ENCODE peak calls at places on chromosome 19, in seven cellular contexts. H is fibroblast of lung; M is left lung; F is small intestine; C is CD8-positive, alpha-beta T cell; J is kidney; A is IMR-90. R is an unnamed sample. For H3K4me1, the result is how much of the 10 kb centered on the place peaks cover.

GRCh38 chr19:10430505-10431253 is 10.3 kb downstream of the PDE4A start:
- DNase-seq in C (no peak), A (peak), J (peak), M (peak), F (no peak), H (peak), R (no peak)

GRCh38 chr19:1605236-1606137 is at the start of gene UQCR11:
- DNase-seq in C (peak), J (peak), A (peak), M (peak), F (peak), H (peak), R (peak)

GRCh38 chr19:46371371-46371901 is 24.5 kb downstream of the PPP5C start:
- DNase-seq in H (peak), F (no peak), J (peak), M (peak), C (no peak), A (peak), R (no peak)

GRCh38 chr19:35621708-35622107 is 7.1 kb upstream of the RBM42 start:
- DNase-seq in H (no peak), A (no peak), M (no peak), C (no peak), J (no peak), F (no peak), R (no peak)

GRCh38 chr19:54364775-54365257 is at the start of gene LAIR1:
- DNase-seq in M (peak), A (no peak), F (peak), H (no peak), J (peak), C (peak), R (peak)

GRCh38 chr19:46350029-46350757 is 3.3 kb downstream of the PPP5C start:
- DNase-seq in H (no peak), F (no peak), C (no peak), M (no peak), J (no peak), A (no peak), R (no peak)

GRCh38 chr19:32702010-32702409 is 10.4 kb downstream of the NUDT19 start:
- DNase-seq in C (no peak), H (peak), J (no peak), F (peak), M (no peak), A (no peak), R (no peak)

GRCh38 chr19:29590278-29590677 is 15.8 kb upstream of the POP4 start:
- DNase-seq in H (no peak), A (no peak), F (no peak), J (no peak), M (no peak), C (no peak), R (no peak)

GRCh38 chr19:36577271-36577996 is 4.3 kb upstream of the ZNF529 start:
- DNase-seq in F (no peak), A (no peak), M (no peak), H (peak), C (no peak), J (no peak), R (no peak)

GRCh38 chr19:55383789-55384575 is at the start of gene TMEM238:
- DNase-seq in F (peak), H (peak), J (peak), C (peak), A (peak), M (peak), R (peak)

GRCh38 chr19:38277549-38277948 is 13.2 kb downstream of the SPINT2 start:
- DNase-seq in M (no peak), A (peak), H (no peak), C (no peak), F (no peak), J (no peak), R (no peak)

GRCh38 chr19:56699552-56699951 is 28.0 kb upstream of the ZNF835 start:
- DNase-seq in M (no peak), A (no peak), H (no peak), J (no peak), F (no peak), C (no peak), R (no peak)

GRCh38 chr19:40947573-40947972 is 43.5 kb upstream of the CYP2B6 start:
- DNase-seq in F (no peak), H (no peak), J (no peak), C (no peak), A (no peak), M (no peak), R (no peak)

GRCh38 chr19:30293051-30293785 is 79.0 kb upstream of the ZNF536 start:
- DNase-seq in M (no peak), A (no peak), C (no peak), J (no peak), H (no peak), F (no peak), R (no peak)

GRCh38 chr19:2132731-2133490 is 18.5 kb downstream of the AP3D1 start:
- DNase-seq in M (no peak), J (no peak), A (no peak), F (peak), C (no peak), H (no peak), R (no peak)

GRCh38 chr19:38206006-38206745 is 17.8 kb downstream of the DPF1 start:
- DNase-seq in H (no peak), F (no peak), C (no peak), A (no peak), M (no peak), J (no peak), R (no peak)

GRCh38 chr19:46678110-46678732 is 17.2 kb upstream of the DACT3 start:
- DNase-seq in C (peak), H (no peak), M (peak), A (no peak), F (no peak), J (no peak), R (peak)

GRCh38 chr19:15194938-15195337 is 5.9 kb downstream of the NOTCH3 start:
- DNase-seq in C (no peak), F (no peak), M (no peak), H (peak), A (peak), J (no peak), R (no peak)

GRCh38 chr19:51783373-51783772 is 11.6 kb upstream of the FPR3 start:
- DNase-seq in C (no peak), H (no peak), F (no peak), A (no peak), J (no peak), M (no peak), R (no peak)

GRCh38 chr19:6914321-6914720 is 26.9 kb downstream of the ADGRE1 start:
- DNase-seq in A (no peak), M (no peak), J (no peak), H (no peak), F (no peak), C (no peak), R (no peak)

GRCh38 chr19:53596056-53596455 is 35.7 kb upstream of the DPRX start:
- DNase-seq in J (no peak), H (no peak), M (no peak), C (no peak), A (no peak), F (no peak), R (no peak)

GRCh38 chr19:29714953-29715694 is at the start of gene C19orf12:
- DNase-seq in H (peak), A (peak), J (peak), M (peak), F (peak), C (peak), R (peak)

GRCh38 chr19:49637865-49638350 is 2.0 kb downstream of the RRAS start:
- DNase-seq in J (peak), C (no peak), F (peak), M (peak), A (peak), H (peak), R (no peak)

GRCh38 chr19:13381827-13382632 is 124.2 kb downstream of the CACNA1A start:
- DNase-seq in F (no peak), A (peak), J (no peak), H (no peak), M (no peak), C (no peak), R (no peak)

GRCh38 chr19:8517551-8518442 is 3.8 kb upstream of the ZNF414 start:
- DNase-seq in J (no peak), C (peak), A (no peak), M (no peak), F (no peak), H (no peak), R (peak)

GRCh38 chr19:14347999-14348889 is 33.0 kb upstream of the ADGRE5 start:
- DNase-seq in C (peak), M (peak), H (peak), A (no peak), F (peak), J (peak), R (peak)

DNA sequence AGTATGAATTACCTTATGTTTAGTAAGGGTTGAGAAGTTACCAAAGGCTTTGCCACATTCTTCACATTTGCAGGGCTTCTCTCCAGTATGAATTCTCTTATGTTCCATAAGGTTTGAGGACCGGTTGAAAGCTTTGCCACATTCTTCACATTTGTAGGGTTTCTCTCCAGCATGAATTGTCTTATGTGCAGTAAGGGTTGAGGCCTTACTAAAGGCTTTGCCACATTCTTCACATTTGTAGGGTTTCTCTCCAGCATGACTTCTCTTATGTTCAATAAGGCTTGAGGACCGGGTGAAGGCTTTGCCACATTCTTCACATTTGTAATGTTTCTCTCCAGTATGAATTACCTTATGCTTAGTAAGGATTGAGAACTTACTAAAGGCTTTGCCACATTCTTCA is 26.7 kb downstream of the ZNF728 start:
- DNase-seq in A (no peak), H (no peak), C (no peak), M (no peak), J (no peak), F (no peak), R (no peak)
- H3K27ac ChIP-seq in A (no peak), H (no peak), C (no peak), M (no peak), J (no peak), F (no peak), R (no peak)

GRCh38 chr19:39445258-39446071 is at the start of gene SUPT5H:
- DNase-seq in A (peak), M (peak), C (peak), H (peak), F (peak), J (peak), R (peak)

GRCh38 chr19:39448271-39448670 is 2.9 kb downstream of the SUPT5H start:
- DNase-seq in F (no peak), A (peak), M (no peak), J (no peak), C (no peak), H (peak), R (no peak)

GRCh38 chr19:39446365-39447084 is 1.1 kb downstream of the SUPT5H start:
- DNase-seq in H (no peak), M (no peak), C (no peak), A (no peak), F (no peak), J (no peak), R (no peak)

GRCh38 chr19:39444598-39445257 is 654 bp upstream of the SUPT5H start:
- DNase-seq in C (no peak), H (peak), A (no peak), F (no peak), M (no peak), J (no peak), R (no peak)

GRCh38 chr19:39449116-39449797 is 3.9 kb downstream of the SUPT5H start:
- DNase-seq in F (no peak), H (no peak), M (no peak), A (no peak), C (no peak), J (no peak), R (no peak)
- H3K4me1 ChIP-seq in F (under half), H (under half), M (under half), A (under half), C (half or more), J (under half), R (under half)

DNA sequence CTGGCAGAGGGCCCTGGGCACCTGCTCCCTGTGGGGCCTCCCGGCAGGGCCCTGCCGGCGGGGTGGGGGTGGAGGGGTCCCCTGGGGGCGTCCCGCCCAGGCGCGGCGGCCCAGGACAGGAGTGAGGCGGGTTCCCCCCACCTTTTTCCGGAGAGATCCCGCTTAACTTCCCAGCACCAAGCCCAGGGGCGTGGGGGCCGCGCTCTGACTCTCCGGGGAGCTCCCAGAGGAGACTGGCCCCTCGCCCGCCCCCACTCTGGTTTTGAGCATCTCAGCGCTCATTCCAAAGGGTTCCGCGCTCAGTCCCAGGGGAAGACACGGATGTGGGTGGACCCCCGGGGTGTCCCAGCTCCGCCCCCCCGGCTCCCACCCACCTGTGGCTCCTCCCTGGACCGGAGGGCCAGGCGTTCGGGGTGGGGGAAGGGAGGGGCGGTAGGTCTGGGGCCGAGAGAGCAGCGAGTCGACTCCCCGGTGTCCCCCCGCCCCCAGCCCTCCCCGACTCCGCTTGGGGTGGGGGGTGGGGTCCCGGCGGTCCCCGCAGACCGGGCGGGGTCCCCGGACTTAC is 424 bp downstream of the C2CD4C start:
- DNase-seq in A (no peak), H (no peak), C (no peak), F (no peak), J (peak), M (peak), R (no peak)
- H3K27ac ChIP-seq in A (no peak), H (no peak), C (no peak), F (no peak), J (no peak), M (no peak), R (no peak)

DNA sequence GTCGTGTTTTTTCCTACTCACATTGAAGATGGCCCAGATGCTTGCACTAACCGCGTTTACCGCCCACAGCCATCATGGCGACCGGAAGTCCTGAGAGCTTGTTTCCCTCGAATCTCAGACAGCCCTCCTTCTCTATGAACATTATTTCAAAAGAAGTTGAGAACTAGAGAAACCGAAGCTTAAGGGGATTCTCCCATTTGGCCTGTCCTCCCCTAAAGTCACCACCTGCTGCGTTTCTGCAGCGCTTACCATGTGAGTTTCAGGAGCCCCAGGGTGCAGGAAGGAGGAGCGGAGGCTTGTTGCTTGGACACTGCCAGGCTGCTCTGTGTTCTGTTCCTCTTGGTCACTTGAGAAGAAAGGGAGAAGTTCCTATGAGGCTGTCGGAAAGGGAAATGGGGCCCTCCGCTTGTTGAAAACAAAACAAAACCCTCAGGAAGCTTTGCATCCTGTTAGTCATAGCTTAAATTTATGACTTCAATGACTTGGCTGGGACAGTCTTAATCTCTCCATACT is 6.2 kb downstream of the CARD8 start:
- DNase-seq in A (no peak), C (peak), F (peak), H (no peak), M (no peak), J (no peak), R (peak)
- H3K4me1 ChIP-seq in A (under half), C (half or more), F (under half), H (under half), M (under half), J (under half), R (half or more)

GRCh38 chr19:3154957-3155736 is 19.3 kb downstream of the GNA15 start:
- DNase-seq in C (peak), H (peak), J (peak), F (peak), A (peak), M (peak), R (peak)
- H3K27ac ChIP-seq in C (peak), H (peak), J (peak), F (peak), A (peak), M (peak), R (peak)

GRCh38 chr19:16456652-16457194 is 15.0 kb downstream of the EPS15L1 start:
- DNase-seq in C (no peak), A (no peak), M (peak), J (no peak), F (no peak), H (no peak), R (no peak)
- H3K4me1 ChIP-seq in C (under half), A (under half), M (under half), J (under half), F (under half), H (under half), R (under half)

GRCh38 chr19:34269081-34269480 is 14.7 kb downstream of the GARRE1 start:
- DNase-seq in A (no peak), H (no peak), J (no peak), C (no peak), M (no peak), F (no peak), R (no peak)
- H3K27ac ChIP-seq in A (peak), H (no peak), J (peak), C (no peak), M (peak), F (peak), R (peak)

GRCh38 chr19:16334421-16334820 is 9.8 kb downstream of the KLF2 start:
- DNase-seq in C (no peak), F (no peak), J (no peak), M (no peak), H (no peak), A (no peak), R (no peak)
- H3K4me1 ChIP-seq in C (half or more), F (under half), J (under half), M (under half), H (under half), A (under half), R (under half)

GRCh38 chr19:18475004-18475453 is 37.1 kb upstream of the ISYNA1 start:
- DNase-seq in F (peak), M (no peak), C (no peak), H (no peak), A (no peak), J (no peak), R (no peak)

GRCh38 chr19:18474366-18474887 is 36.5 kb upstream of the ISYNA1 start:
- DNase-seq in F (no peak), H (no peak), J (no peak), A (no peak), M (peak), C (no peak), R (no peak)

GRCh38 chr19:18473003-18473705 is 35.2 kb upstream of the ISYNA1 start:
- DNase-seq in H (no peak), F (no peak), A (peak), M (peak), J (no peak), C (no peak), R (no peak)

GRCh38 chr19:18475762-18476331 is 37.9 kb upstream of the ISYNA1 start:
- DNase-seq in C (no peak), J (no peak), M (no peak), H (no peak), A (no peak), F (no peak), R (no peak)

GRCh38 chr19:18473706-18474087 is 35.8 kb upstream of the ISYNA1 start:
- DNase-seq in H (no peak), A (no peak), C (no peak), J (no peak), F (no peak), M (peak), R (no peak)
- H3K27ac ChIP-seq in H (no peak), A (peak), C (no peak), J (no peak), F (peak), M (peak), R (no peak)

GRCh38 chr19:19417618-19418270 is 12.3 kb downstream of the GATAD2A start:
- DNase-seq in C (no peak), A (no peak), M (no peak), H (no peak), F (no peak), J (peak), R (no peak)
- H3K4me1 ChIP-seq in C (half or more), A (under half), M (under half), H (under half), F (under half), J (under half), R (under half)

R was measured in naive thymus-derived CD4-positive, alpha-beta T cell.